ENCODE peak calls at places on chromosome 4, in six cellular contexts. One of them, this sample, is unnamed.

GRCh38 chr4:86481429-86481828 is 112.7 kb upstream of the PTPN13 start:
- DNase-seq in foreskin fibroblast: no peak
- DNase-seq in NCI-H460: no peak
- DNase-seq in H9: no peak
- DNase-seq in germinal center: no peak
- DNase-seq in retina: peak; percentile 53
- DNase-seq in this sample: no peak

GRCh38 chr4:57154926-57155325 is 44.7 kb upstream of the IGFBP7 start:
- DNase-seq in foreskin fibroblast: no peak
- DNase-seq in NCI-H460: no peak
- DNase-seq in H9: peak; percentile 33
- DNase-seq in germinal center: no peak
- DNase-seq in retina: no peak
- DNase-seq in this sample: no peak

GRCh38 chr4:82421796-82422560 is 8.3 kb downstream of the HNRNPDL start:
- DNase-seq in foreskin fibroblast: no peak
- DNase-seq in NCI-H460: no peak
- DNase-seq in H9: no peak
- DNase-seq in germinal center: no peak
- DNase-seq in retina: no peak
- DNase-seq in this sample: peak; percentile 19

GRCh38 chr4:115234405-115235093 is 121.1 kb upstream of the NDST4 start:
- DNase-seq in foreskin fibroblast: no peak
- DNase-seq in NCI-H460: peak; percentile 14
- DNase-seq in H9: peak; percentile 25
- DNase-seq in germinal center: no peak
- DNase-seq in retina: peak; percentile 1
- DNase-seq in this sample: peak; percentile 9

GRCh38 chr4:174716986-174717770 is 111.9 kb downstream of the GLRA3 start:
- DNase-seq in foreskin fibroblast: no peak
- DNase-seq in NCI-H460: no peak
- DNase-seq in H9: no peak
- DNase-seq in germinal center: no peak
- DNase-seq in retina: no peak
- DNase-seq in this sample: no peak

GRCh38 chr4:88758264-88758663 is 60.6 kb upstream of the NAP1L5 start:
- DNase-seq in foreskin fibroblast: no peak
- DNase-seq in NCI-H460: no peak
- DNase-seq in H9: no peak
- DNase-seq in germinal center: no peak
- DNase-seq in retina: no peak
- DNase-seq in this sample: no peak

GRCh38 chr4:23484689-23485088 is 405.2 kb downstream of the PPARGC1A start:
- DNase-seq in foreskin fibroblast: no peak
- DNase-seq in NCI-H460: no peak
- DNase-seq in H9: no peak
- DNase-seq in germinal center: no peak
- DNase-seq in retina: no peak
- DNase-seq in this sample: no peak

GRCh38 chr4:6461301-6462165 is 10.9 kb downstream of the PPP2R2C start:
- DNase-seq in foreskin fibroblast: no peak
- DNase-seq in NCI-H460: no peak
- DNase-seq in H9: peak; percentile 33
- DNase-seq in germinal center: no peak
- DNase-seq in retina: no peak
- DNase-seq in this sample: no peak

GRCh38 chr4:124943145-124943889 is 230.8 kb upstream of the ANKRD50 start:
- DNase-seq in foreskin fibroblast: no peak
- DNase-seq in NCI-H460: peak; percentile 48
- DNase-seq in H9: no peak
- DNase-seq in germinal center: no peak
- DNase-seq in retina: no peak
- DNase-seq in this sample: no peak

GRCh38 chr4:100071531-100071930 is 118.7 kb downstream of the DDIT4L start:
- DNase-seq in foreskin fibroblast: no peak
- DNase-seq in NCI-H460: peak; percentile 74
- DNase-seq in H9: no peak
- DNase-seq in germinal center: no peak
- DNase-seq in retina: no peak
- DNase-seq in this sample: no peak

GRCh38 chr4:134365852-134366251 is 164.3 kb upstream of the PABPC4L start:
- DNase-seq in foreskin fibroblast: peak; percentile 1
- DNase-seq in NCI-H460: no peak
- DNase-seq in H9: no peak
- DNase-seq in germinal center: no peak
- DNase-seq in retina: no peak
- DNase-seq in this sample: no peak

GRCh38 chr4:6955261-6955911 is 45.8 kb downstream of the TBC1D14 start:
- DNase-seq in foreskin fibroblast: no peak
- DNase-seq in NCI-H460: no peak
- DNase-seq in H9: no peak
- DNase-seq in germinal center: no peak
- DNase-seq in retina: no peak
- DNase-seq in this sample: no peak

GRCh38 chr4:87251104-87251503 is 30.7 kb upstream of the KLHL8 start:
- DNase-seq in foreskin fibroblast: no peak
- DNase-seq in NCI-H460: no peak
- DNase-seq in H9: no peak
- DNase-seq in germinal center: no peak
- DNase-seq in retina: no peak
- DNase-seq in this sample: no peak

GRCh38 chr4:137065306-137065705 is 467.0 kb downstream of the PCDH18 start:
- DNase-seq in foreskin fibroblast: no peak
- DNase-seq in NCI-H460: no peak
- DNase-seq in H9: no peak
- DNase-seq in germinal center: no peak
- DNase-seq in retina: no peak
- DNase-seq in this sample: no peak